ENCODE peak calls at places on chromosomes 3 and 15, in eight cellular contexts. H is cardiac muscle cell; R is CD4-positive, CD25-positive, alpha-beta regulatory T cell; X is retina; B is neural crest cell; Z is HFF-Myc; S is stimulated activated CD4-positive, alpha-beta T cell treated with anti-CD3 and anti-CD28 coated beads, Interleukin-12 subunit alpha, Interleukin-12 subunit beta, amount 100 ng/mL, for 48 hours; Y is ureter. E is an unnamed sample.

GRCh38 chr3:167450675-167451074 is 23.2 kb downstream of the SERPINI2 start:
- DNase-seq in H (no peak), R (no peak), X (no peak), B (no peak), Z (no peak), S (no peak), Y (no peak), E (no peak)

GRCh38 chr15:56732135-56732880 is 1.0 kb downstream of the ZNF280D start:
- DNase-seq in H (no peak), R (no peak), X (peak), B (no peak), Z (peak), S (no peak), Y (no peak), E (no peak)

GRCh38 chr3:117600666-117601065 is 891.1 kb downstream of the TUSC7 start:
- DNase-seq in H (no peak), R (no peak), X (no peak), B (no peak), Z (no peak), S (no peak), Y (no peak), E (no peak)

GRCh38 chr15:69736161-69736560 is 283.5 kb downstream of the RPLP1 start:
- DNase-seq in H (no peak), R (no peak), X (no peak), B (no peak), Z (no peak), S (no peak), Y (no peak), E (no peak)

GRCh38 chr3:72311425-72311824 is 526.5 kb upstream of the PROK2 start:
- DNase-seq in H (no peak), R (no peak), X (no peak), B (no peak), Z (no peak), S (no peak), Y (no peak), E (no peak)

GRCh38 chr3:45841701-45842491 is at the start of gene LZTFL1:
- DNase-seq in H (peak), R (peak), X (peak), B (peak), Z (peak), S (peak), Y (peak), E (peak)

GRCh38 chr15:40096094-40096876 is 12.4 kb downstream of the BMF start:
- DNase-seq in H (no peak), R (no peak), X (no peak), B (no peak), Z (no peak), S (no peak), Y (no peak), E (no peak)

GRCh38 chr3:78143000-78143399 is 1103.1 kb downstream of the ROBO2 start:
- DNase-seq in H (no peak), R (no peak), X (no peak), B (no peak), Z (no peak), S (no peak), Y (no peak), E (no peak)

GRCh38 chr15:22979069-22979698 is 984 bp downstream of the CYFIP1 start:
- DNase-seq in H (peak), R (peak), X (peak), B (peak), Z (no peak), S (peak), Y (peak), E (no peak)

GRCh38 chr3:186849392-186849975 is 7.0 kb downstream of the ADIPOQ start:
- DNase-seq in H (peak), R (peak), X (peak), B (no peak), Z (no peak), S (no peak), Y (no peak), E (no peak)

GRCh38 chr15:63475670-63476069 is 28.7 kb upstream of the USP3 start:
- DNase-seq in H (no peak), R (no peak), X (no peak), B (no peak), Z (no peak), S (no peak), Y (no peak), E (no peak)

GRCh38 chr15:26910715-26911114 is 43.9 kb downstream of the GABRA5 start:
- DNase-seq in H (peak), R (no peak), X (no peak), B (no peak), Z (no peak), S (no peak), Y (no peak), E (no peak)

GRCh38 chr3:195774917-195775316 is 36.8 kb downstream of the MUC4 start:
- DNase-seq in H (peak), R (no peak), X (peak), B (peak), Z (no peak), S (peak), Y (peak), E (no peak)

GRCh38 chr3:172334743-172335142 is 113.5 kb downstream of the GHSR start:
- DNase-seq in H (no peak), R (no peak), X (no peak), B (no peak), Z (no peak), S (no peak), Y (no peak), E (no peak)

GRCh38 chr15:99279290-99279689 is 28.0 kb downstream of the LRRC28 start:
- DNase-seq in H (no peak), R (no peak), X (no peak), B (no peak), Z (no peak), S (no peak), Y (no peak), E (no peak)

GRCh38 chr3:31668258-31668657 is 135.5 kb downstream of the STT3B start:
- DNase-seq in H (no peak), R (no peak), X (no peak), B (no peak), Z (no peak), S (no peak), Y (no peak), E (no peak)

GRCh38 chr3:172561894-172562664 is 38.8 kb upstream of the TNFSF10 start:
- DNase-seq in H (no peak), R (no peak), X (no peak), B (no peak), Z (no peak), S (no peak), Y (no peak), E (no peak)

GRCh38 chr3:105786988-105787387 is 81.8 kb downstream of the CBLB start:
- DNase-seq in H (no peak), R (no peak), X (no peak), B (no peak), Z (no peak), S (no peak), Y (no peak), E (no peak)

GRCh38 chr3:23174426-23175039 is 28.6 kb upstream of the UBE2E2 start:
- DNase-seq in H (peak), R (no peak), X (peak), B (no peak), Z (no peak), S (no peak), Y (no peak), E (no peak)